ENCODE peak calls at places on chromosome 7, in seven cellular contexts. D, J, Z, R, T, F and W are unnamed samples.

GRCh38 chr7:20542594-20542993 is 72.9 kb upstream of the ABCB5 start:
- DNase-seq in R (peak; percentile 11), D (peak; percentile 57), J (peak; percentile 28), F (peak; percentile 58), T (no peak), Z (no peak), W (peak; percentile 26)

GRCh38 chr7:34158754-34159153 is 253.4 kb downstream of the BMPER start:
- DNase-seq in J (no peak), R (no peak), D (no peak), F (no peak), Z (no peak), T (no peak), W (no peak)

GRCh38 chr7:70193514-70193913 is 595.2 kb downstream of the AUTS2 start:
- DNase-seq in J (no peak), Z (no peak), D (no peak), R (peak; percentile 45), F (peak; percentile 45), T (no peak), W (peak; percentile 31)

GRCh38 chr7:3552499-3552898 is 251.4 kb downstream of the SDK1 start:
- DNase-seq in R (no peak), D (no peak), F (no peak), J (no peak), T (no peak), Z (no peak), W (no peak)

GRCh38 chr7:135238112-135238744 is 4.6 kb downstream of the STRA8 start:
- DNase-seq in Z (no peak), T (no peak), J (no peak), D (no peak), R (no peak), F (no peak), W (no peak)

GRCh38 chr7:7970620-7971307 is 2.2 kb downstream of the GLCCI1 start:
- DNase-seq in Z (peak; percentile 39), J (no peak), T (no peak), R (no peak), D (no peak), F (no peak), W (no peak)

GRCh38 chr7:590731-591551 is 71.3 kb upstream of the PDGFA start:
- DNase-seq in Z (no peak), R (no peak), J (no peak), F (no peak), D (no peak), T (no peak), W (no peak)

GRCh38 chr7:78716876-78717275 is 736.6 kb downstream of the MAGI2 start:
- DNase-seq in F (no peak), D (no peak), T (no peak), Z (no peak), J (no peak), R (peak; percentile 5), W (no peak)

GRCh38 chr7:5549096-5549896 is 125.7 kb upstream of the TNRC18 start:
- DNase-seq in R (peak; percentile 90), Z (peak; percentile 51), F (peak; percentile 56), D (no peak), T (no peak), J (peak; percentile 34), W (peak; percentile 55)

GRCh38 chr7:154693646-154694045 is 309.3 kb downstream of the PAXIP1 start:
- DNase-seq in D (no peak), Z (no peak), F (no peak), J (no peak), T (no peak), R (no peak), W (no peak)

GRCh38 chr7:39304683-39305405 is 261.4 kb upstream of the YAE1 start:
- DNase-seq in J (no peak), R (no peak), F (no peak), T (no peak), D (no peak), Z (no peak), W (no peak)

GRCh38 chr7:74174606-74175082 is 488 bp downstream of the EIF4H start:
- DNase-seq in R (peak; percentile 70), D (peak; percentile 48), F (peak; percentile 66), T (no peak), J (peak; percentile 27), Z (peak; percentile 58), W (peak; percentile 65)

GRCh38 chr7:117251687-117252086 is 71.2 kb downstream of the WNT2 start:
- DNase-seq in Z (no peak), R (no peak), J (no peak), F (peak; percentile 47), T (no peak), D (no peak), W (peak; percentile 94)

GRCh38 chr7:134948736-134949135 is 37.6 kb upstream of the AGBL3 start:
- DNase-seq in T (no peak), F (no peak), D (no peak), J (no peak), Z (no peak), R (no peak), W (peak; percentile 70)

GRCh38 chr7:107473975-107474598 is 4.2 kb downstream of the GPR22 start:
- DNase-seq in D (no peak), Z (no peak), F (no peak), R (no peak), J (no peak), T (no peak), W (no peak)

GRCh38 chr7:151366872-151367207 is 25.2 kb downstream of the NUB1 start:
- DNase-seq in F (peak; percentile 85), J (no peak), R (no peak), D (no peak), Z (no peak), T (peak; percentile 80), W (peak; percentile 92)

GRCh38 chr7:119783799-119784198 is 489.2 kb upstream of the KCND2 start:
- DNase-seq in J (no peak), F (peak; percentile 68), Z (no peak), R (peak; percentile 20), T (no peak), D (no peak), W (no peak)

GRCh38 chr7:74514131-74514591 is 60.5 kb downstream of the GTF2IRD1 start:
- DNase-seq in T (no peak), D (no peak), F (no peak), R (no peak), J (peak; percentile 29), Z (no peak), W (no peak)

GRCh38 chr7:103447073-103447960 is 1.3 kb upstream of the SLC26A5 start:
- DNase-seq in T (peak; percentile 0), J (no peak), R (peak; percentile 75), Z (no peak), D (no peak), F (peak; percentile 60), W (peak; percentile 39)

GRCh38 chr7:101236292-101236691 is 1.3 kb downstream of the CLDN15 start:
- DNase-seq in Z (no peak), T (no peak), F (no peak), R (peak; percentile 8), J (no peak), D (no peak), W (no peak)

GRCh38 chr7:101238226-101239182 is 902 bp upstream of the CLDN15 start:
- DNase-seq in D (no peak), R (no peak), Z (no peak), F (no peak), T (no peak), J (no peak), W (no peak)

GRCh38 chr7:101239191-101239950 is 1.8 kb upstream of the CLDN15 start:
- DNase-seq in R (no peak), F (no peak), D (no peak), Z (no peak), J (no peak), T (no peak), W (no peak)

GRCh38 chr7:101235522-101235921 is 2.1 kb downstream of the CLDN15 start:
- DNase-seq in Z (no peak), F (no peak), T (no peak), D (no peak), J (no peak), R (no peak), W (no peak)

DNA sequence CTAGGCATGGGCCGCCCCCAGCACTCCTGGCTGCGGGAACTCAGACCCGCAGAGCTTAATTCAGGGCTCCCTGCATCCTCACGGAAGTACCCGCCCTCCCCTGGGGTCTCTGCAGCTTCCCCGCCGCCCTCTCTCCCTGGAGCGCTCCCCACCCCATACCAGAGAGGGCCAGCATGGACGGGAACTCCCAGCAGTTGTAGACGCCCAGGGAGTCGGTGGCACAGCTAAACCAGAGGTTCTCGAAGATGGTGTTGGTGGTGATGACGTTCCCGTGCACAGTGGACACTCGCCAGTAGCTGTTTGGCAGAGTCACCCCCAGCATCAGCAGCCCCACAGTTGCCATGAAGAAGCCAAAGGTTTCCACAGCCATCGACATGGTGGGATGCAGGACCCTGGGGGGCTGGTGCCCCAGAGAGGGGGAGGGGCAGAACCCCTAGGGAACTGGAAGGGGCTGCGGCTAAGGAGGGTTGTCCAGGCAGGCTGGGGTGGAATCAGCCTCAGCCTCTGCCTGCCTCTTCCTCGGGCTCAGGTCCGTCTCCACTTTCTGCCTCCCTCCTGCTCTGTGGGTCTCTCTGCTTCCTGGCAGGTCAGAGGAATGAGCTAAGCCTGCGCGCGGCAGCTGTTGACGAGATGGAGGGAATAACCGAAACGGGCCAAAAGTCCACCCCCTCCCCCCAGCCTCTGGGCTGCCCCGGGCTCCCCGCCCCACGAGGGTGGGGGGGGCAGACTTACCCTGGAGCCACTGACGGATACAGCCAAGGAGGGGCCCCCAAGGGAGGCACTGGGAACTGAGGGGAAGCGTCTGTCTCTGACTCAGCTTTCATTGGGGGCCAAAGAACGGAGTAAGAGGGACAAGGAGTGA is at the start of gene CLDN15:
- DNase-seq in F (peak; percentile 87), T (no peak), J (peak; percentile 86), R (peak; percentile 56), D (peak; percentile 82), Z (no peak), W (peak; percentile 60)
- H3K4me3 ChIP-seq in F (no peak within 1 kb of the TSS), T (no peak within 1 kb of the TSS), J (peak within 1 kb of the TSS; percentile 47), R (no peak within 1 kb of the TSS), D (peak within 1 kb of the TSS; percentile 16), Z (no peak within 1 kb of the TSS), W (no peak within 1 kb of the TSS)

GRCh38 chr7:155786491-155786890 is 25.8 kb downstream of the SHH start:
- DNase-seq in T (no peak), F (no peak), J (no peak), Z (no peak), D (no peak), R (no peak), W (no peak)
- H3K4me3 ChIP-seq in T (no peak overlapping the region), F (no peak overlapping the region), J (no peak overlapping the region), Z (no peak overlapping the region), D (no peak overlapping the region), R (no peak overlapping the region), W (no peak overlapping the region)

DNA sequence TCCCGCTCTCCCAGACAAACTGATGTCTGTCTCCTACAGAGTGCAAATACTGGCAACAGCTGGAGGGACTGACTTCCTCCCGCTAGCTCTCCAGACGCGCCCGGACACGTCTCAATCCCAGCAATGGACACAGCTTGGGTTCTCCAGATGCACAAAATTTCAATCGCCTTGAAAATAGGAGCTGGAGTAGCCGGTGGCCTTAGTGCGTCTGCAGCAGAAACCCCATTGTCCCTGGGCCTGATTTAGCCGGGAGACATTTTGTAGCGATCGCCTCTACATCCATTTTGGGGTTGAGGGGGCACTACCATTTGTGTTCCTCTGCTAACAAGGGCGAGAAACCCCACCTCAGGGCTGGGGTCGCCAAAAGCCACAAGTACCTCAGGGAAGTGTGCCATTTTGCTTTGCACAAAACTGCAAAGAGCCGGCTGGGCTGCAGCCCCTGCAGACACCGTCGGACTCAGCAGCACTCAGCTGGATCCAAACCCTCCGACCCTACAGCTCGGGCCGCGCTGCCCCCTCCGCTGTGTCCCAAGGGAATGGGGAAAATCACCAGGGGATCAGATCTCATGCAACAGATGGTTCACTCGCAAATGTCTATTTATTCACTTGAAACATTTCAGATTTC is 5.9 kb downstream of the CPA2 start:
- DNase-seq in T (no peak), F (no peak), Z (no peak), D (no peak), R (no peak), J (no peak), W (no peak)
- H3K4me3 ChIP-seq in T (no peak overlapping the region), F (no peak overlapping the region), Z (no peak overlapping the region), D (peak overlapping the region; percentile 45), R (no peak overlapping the region), J (peak overlapping the region; percentile 45), W (peak overlapping the region; percentile 26)

GRCh38 chr7:49883933-49884332 is 110.5 kb downstream of the VWC2 start:
- DNase-seq in F (no peak), J (no peak), Z (no peak), R (no peak), D (no peak), T (no peak), W (no peak)
- H3K4me3 ChIP-seq in F (no peak overlapping the region), J (no peak overlapping the region), Z (no peak overlapping the region), R (no peak overlapping the region), D (no peak overlapping the region), T (no peak overlapping the region), W (no peak overlapping the region)